ENCODE peak calls at places on chromosome 12, in six cellular contexts. One of them, this sample, is unnamed.

GRCh38 chr12:95191060-95191696 is 26.1 kb downstream of the FGD6 start:
- DNase-seq in nephron progenitor cell: no peak
- DNase-seq in brain microvascular endothelial cell: no peak
- DNase-seq in CD4-positive, alpha-beta T cell: no peak
- DNase-seq in ovary: no peak
- DNase-seq in PC-3: no peak
- DNase-seq in this sample: no peak

GRCh38 chr12:46752396-46752795 is 73.4 kb downstream of the SLC38A4 start:
- DNase-seq in nephron progenitor cell: no peak
- DNase-seq in brain microvascular endothelial cell: no peak
- DNase-seq in CD4-positive, alpha-beta T cell: no peak
- DNase-seq in ovary: no peak
- DNase-seq in PC-3: peak; percentile 76
- DNase-seq in this sample: no peak

GRCh38 chr12:14948672-14949071 is 10.3 kb upstream of the ERP27 start:
- DNase-seq in nephron progenitor cell: no peak
- DNase-seq in brain microvascular endothelial cell: peak; percentile 84
- DNase-seq in CD4-positive, alpha-beta T cell: peak; percentile 38
- DNase-seq in ovary: no peak
- DNase-seq in PC-3: peak; percentile 13
- DNase-seq in this sample: peak; percentile 62

GRCh38 chr12:67434653-67435375 is 165.7 kb downstream of the CAND1 start:
- DNase-seq in nephron progenitor cell: no peak
- DNase-seq in brain microvascular endothelial cell: peak; percentile 96
- DNase-seq in CD4-positive, alpha-beta T cell: no peak
- DNase-seq in ovary: no peak
- DNase-seq in PC-3: peak; percentile 92
- DNase-seq in this sample: no peak

GRCh38 chr12:54786081-54786480 is 68.2 kb upstream of the MUCL1 start:
- DNase-seq in nephron progenitor cell: no peak
- DNase-seq in brain microvascular endothelial cell: no peak
- DNase-seq in CD4-positive, alpha-beta T cell: no peak
- DNase-seq in ovary: no peak
- DNase-seq in PC-3: no peak
- DNase-seq in this sample: no peak

GRCh38 chr12:66539451-66539850 is 139.4 kb downstream of the GRIP1 start:
- DNase-seq in nephron progenitor cell: no peak
- DNase-seq in brain microvascular endothelial cell: no peak
- DNase-seq in CD4-positive, alpha-beta T cell: no peak
- DNase-seq in ovary: no peak
- DNase-seq in PC-3: no peak
- DNase-seq in this sample: no peak

GRCh38 chr12:32440120-32440865 is 40.9 kb downstream of the FGD4 start:
- DNase-seq in nephron progenitor cell: no peak
- DNase-seq in brain microvascular endothelial cell: no peak
- DNase-seq in CD4-positive, alpha-beta T cell: no peak
- DNase-seq in ovary: no peak
- DNase-seq in PC-3: no peak
- DNase-seq in this sample: no peak

GRCh38 chr12:2637371-2637770 is 157.4 kb upstream of the FKBP4 start:
- DNase-seq in nephron progenitor cell: no peak
- DNase-seq in brain microvascular endothelial cell: no peak
- DNase-seq in CD4-positive, alpha-beta T cell: no peak
- DNase-seq in ovary: no peak
- DNase-seq in PC-3: no peak
- DNase-seq in this sample: no peak

GRCh38 chr12:85029456-85029855 is 6.6 kb downstream of the TSPAN19 start:
- DNase-seq in nephron progenitor cell: no peak
- DNase-seq in brain microvascular endothelial cell: no peak
- DNase-seq in CD4-positive, alpha-beta T cell: no peak
- DNase-seq in ovary: no peak
- DNase-seq in PC-3: peak; percentile 71
- DNase-seq in this sample: peak; percentile 7

GRCh38 chr12:122894173-122895121 is 1.5 kb downstream of the VPS37B start:
- DNase-seq in nephron progenitor cell: no peak
- DNase-seq in brain microvascular endothelial cell: no peak
- DNase-seq in CD4-positive, alpha-beta T cell: no peak
- DNase-seq in ovary: no peak
- DNase-seq in PC-3: peak; percentile 49
- DNase-seq in this sample: no peak

GRCh38 chr12:68610435-68611093 is at the start of gene RAP1B:
- DNase-seq in nephron progenitor cell: peak; percentile 84
- DNase-seq in brain microvascular endothelial cell: peak; percentile 81
- DNase-seq in CD4-positive, alpha-beta T cell: peak; percentile 88
- DNase-seq in ovary: peak; percentile 92
- DNase-seq in PC-3: peak; percentile 92
- DNase-seq in this sample: peak; percentile 96

GRCh38 chr12:116675339-116676107 is 62.3 kb downstream of the SPRING1 start:
- DNase-seq in nephron progenitor cell: no peak
- DNase-seq in brain microvascular endothelial cell: no peak
- DNase-seq in CD4-positive, alpha-beta T cell: no peak
- DNase-seq in ovary: no peak
- DNase-seq in PC-3: no peak
- DNase-seq in this sample: no peak

GRCh38 chr12:38956337-38956736 is 50.9 kb upstream of the CPNE8 start:
- DNase-seq in nephron progenitor cell: no peak
- DNase-seq in brain microvascular endothelial cell: no peak
- DNase-seq in CD4-positive, alpha-beta T cell: no peak
- DNase-seq in ovary: no peak
- DNase-seq in PC-3: peak; percentile 70
- DNase-seq in this sample: no peak

GRCh38 chr12:127145929-127146789 is 1120.8 kb upstream of the TMEM132C start:
- DNase-seq in nephron progenitor cell: no peak
- DNase-seq in brain microvascular endothelial cell: peak; percentile 52
- DNase-seq in CD4-positive, alpha-beta T cell: peak; percentile 65
- DNase-seq in ovary: peak; percentile 87
- DNase-seq in PC-3: no peak
- DNase-seq in this sample: no peak

GRCh38 chr12:40446385-40446784 is 221.6 kb downstream of the LRRK2 start:
- DNase-seq in nephron progenitor cell: no peak
- DNase-seq in brain microvascular endothelial cell: no peak
- DNase-seq in CD4-positive, alpha-beta T cell: no peak
- DNase-seq in ovary: no peak
- DNase-seq in PC-3: peak; percentile 42
- DNase-seq in this sample: peak; percentile 30

GRCh38 chr12:132512197-132513069 is 22.5 kb downstream of the FBRSL1 start:
- DNase-seq in nephron progenitor cell: no peak
- DNase-seq in brain microvascular endothelial cell: no peak
- DNase-seq in CD4-positive, alpha-beta T cell: no peak
- DNase-seq in ovary: no peak
- DNase-seq in PC-3: no peak
- DNase-seq in this sample: no peak

GRCh38 chr12:80033457-80033856 is 65.9 kb upstream of the OTOGL start:
- DNase-seq in nephron progenitor cell: no peak
- DNase-seq in brain microvascular endothelial cell: peak; percentile 81
- DNase-seq in CD4-positive, alpha-beta T cell: no peak
- DNase-seq in ovary: no peak
- DNase-seq in PC-3: peak; percentile 89
- DNase-seq in this sample: no peak

GRCh38 chr12:107373238-107373809 is 280.0 kb upstream of the CRY1 start:
- DNase-seq in nephron progenitor cell: no peak
- DNase-seq in brain microvascular endothelial cell: no peak
- DNase-seq in CD4-positive, alpha-beta T cell: no peak
- DNase-seq in ovary: no peak
- DNase-seq in PC-3: no peak
- DNase-seq in this sample: no peak

GRCh38 chr12:107369679-107370078 is 276.3 kb upstream of the CRY1 start:
- DNase-seq in nephron progenitor cell: no peak
- DNase-seq in brain microvascular endothelial cell: no peak
- DNase-seq in CD4-positive, alpha-beta T cell: no peak
- DNase-seq in ovary: no peak
- DNase-seq in PC-3: no peak
- DNase-seq in this sample: no peak

GRCh38 chr12:107375231-107375630 is 281.9 kb upstream of the CRY1 start:
- DNase-seq in nephron progenitor cell: no peak
- DNase-seq in brain microvascular endothelial cell: no peak
- DNase-seq in CD4-positive, alpha-beta T cell: no peak
- DNase-seq in ovary: no peak
- DNase-seq in PC-3: no peak
- DNase-seq in this sample: no peak

GRCh38 chr12:107374136-107374535 is 280.8 kb upstream of the CRY1 start:
- DNase-seq in nephron progenitor cell: no peak
- DNase-seq in brain microvascular endothelial cell: no peak
- DNase-seq in CD4-positive, alpha-beta T cell: no peak
- DNase-seq in ovary: no peak
- DNase-seq in PC-3: no peak
- DNase-seq in this sample: no peak

DNA sequence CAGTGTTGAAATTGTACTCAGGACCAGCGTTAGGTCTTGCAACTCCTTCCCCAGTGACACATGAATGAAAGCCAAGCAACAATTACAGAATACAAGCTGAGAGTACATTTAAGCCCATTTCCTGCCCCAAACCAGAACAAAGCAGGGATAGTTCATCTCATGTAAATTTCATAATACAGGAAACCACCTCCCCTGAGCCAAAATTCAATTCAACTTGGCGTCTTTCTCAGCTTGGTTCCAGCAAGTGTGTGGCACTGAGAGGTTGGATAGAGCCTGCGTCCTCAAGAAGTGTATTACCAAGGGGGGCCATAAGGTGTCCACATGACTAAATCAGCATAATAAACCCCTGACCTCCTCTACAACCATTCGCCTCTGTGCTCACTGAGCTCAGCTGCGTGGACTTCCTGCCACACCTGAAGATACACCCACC is 278.9 kb upstream of the CRY1 start:
- DNase-seq in nephron progenitor cell: no peak
- DNase-seq in brain microvascular endothelial cell: no peak
- DNase-seq in CD4-positive, alpha-beta T cell: no peak
- DNase-seq in ovary: no peak
- DNase-seq in PC-3: no peak
- DNase-seq in this sample: no peak
- TF ChIP-seq CTCF in nephron progenitor cell: no peak
- TF ChIP-seq CTCF in brain microvascular endothelial cell: no peak
- TF ChIP-seq CTCF in CD4-positive, alpha-beta T cell: no peak
- TF ChIP-seq CTCF in ovary: no peak
- TF ChIP-seq CTCF in PC-3: no peak
- TF ChIP-seq CTCF in this sample: no peak

GRCh38 chr12:88578821-88579518 is 1.3 kb downstream of the KITLG start:
- DNase-seq in nephron progenitor cell: peak; percentile 33
- DNase-seq in brain microvascular endothelial cell: peak; percentile 11
- DNase-seq in CD4-positive, alpha-beta T cell: no peak
- DNase-seq in ovary: peak; percentile 16
- DNase-seq in PC-3: peak; percentile 57
- DNase-seq in this sample: peak; percentile 12
- TF ChIP-seq CTCF in nephron progenitor cell: peak; percentile 43
- TF ChIP-seq CTCF in brain microvascular endothelial cell: peak; percentile 63
- TF ChIP-seq CTCF in CD4-positive, alpha-beta T cell: no peak
- TF ChIP-seq CTCF in ovary: no peak
- TF ChIP-seq CTCF in PC-3: peak; percentile 56
- TF ChIP-seq CTCF in this sample: no peak

GRCh38 chr12:115457798-115458197 is 773.8 kb upstream of the TBX3 start:
- DNase-seq in nephron progenitor cell: no peak
- DNase-seq in brain microvascular endothelial cell: no peak
- DNase-seq in CD4-positive, alpha-beta T cell: no peak
- DNase-seq in ovary: no peak
- DNase-seq in PC-3: no peak
- DNase-seq in this sample: no peak

GRCh38 chr12:115455268-115455681 is 771.3 kb upstream of the TBX3 start:
- DNase-seq in nephron progenitor cell: no peak
- DNase-seq in brain microvascular endothelial cell: no peak
- DNase-seq in CD4-positive, alpha-beta T cell: no peak
- DNase-seq in ovary: no peak
- DNase-seq in PC-3: no peak
- DNase-seq in this sample: no peak

GRCh38 chr12:115461401-115461800 is 777.4 kb upstream of the TBX3 start:
- DNase-seq in nephron progenitor cell: no peak
- DNase-seq in brain microvascular endothelial cell: no peak
- DNase-seq in CD4-positive, alpha-beta T cell: no peak
- DNase-seq in ovary: no peak
- DNase-seq in PC-3: no peak
- DNase-seq in this sample: no peak

GRCh38 chr12:115452751-115453281 is 768.8 kb upstream of the TBX3 start:
- DNase-seq in nephron progenitor cell: no peak
- DNase-seq in brain microvascular endothelial cell: no peak
- DNase-seq in CD4-positive, alpha-beta T cell: no peak
- DNase-seq in ovary: no peak
- DNase-seq in PC-3: no peak
- DNase-seq in this sample: no peak

DNA sequence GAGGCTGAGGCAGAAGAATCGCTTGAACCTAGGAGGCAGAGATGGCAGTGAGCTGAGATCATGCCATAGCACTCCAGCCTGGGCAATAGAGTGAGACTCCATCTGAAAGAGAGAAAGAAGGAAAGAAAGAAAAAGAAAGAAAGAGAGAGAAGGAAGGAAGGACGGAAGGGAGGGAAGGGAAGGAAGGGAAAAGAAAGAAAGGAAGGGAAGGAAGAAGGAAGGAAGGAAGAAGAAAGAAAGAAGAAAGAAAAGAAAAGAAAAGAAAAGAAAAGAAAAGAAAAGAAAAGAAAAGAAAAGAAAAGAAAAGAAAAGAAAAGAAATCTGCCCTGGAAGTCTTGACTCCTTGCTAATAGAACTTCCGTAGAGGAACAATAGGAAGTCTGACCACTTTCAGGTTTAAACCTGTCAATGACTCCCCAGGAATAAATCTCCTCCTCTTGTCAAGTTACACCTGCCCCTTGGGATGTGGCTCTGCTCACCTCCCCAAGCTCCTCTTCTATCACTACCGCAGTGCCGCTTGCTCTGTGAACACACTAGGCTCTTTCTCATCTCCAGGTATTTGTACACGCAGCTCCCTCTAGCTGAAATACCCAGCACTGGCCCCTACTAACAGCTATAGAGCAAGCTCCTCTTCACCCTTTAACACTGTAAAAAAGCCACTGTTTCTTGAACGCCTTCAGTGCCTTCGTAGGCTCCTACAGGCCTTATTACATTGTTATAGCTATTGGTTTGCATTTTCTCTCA is 773.1 kb upstream of the TBX3 start:
- DNase-seq in nephron progenitor cell: peak; percentile 19
- DNase-seq in brain microvascular endothelial cell: no peak
- DNase-seq in CD4-positive, alpha-beta T cell: no peak
- DNase-seq in ovary: no peak
- DNase-seq in PC-3: peak; percentile 30
- DNase-seq in this sample: no peak
- TF ChIP-seq CTCF in nephron progenitor cell: peak; percentile 30
- TF ChIP-seq CTCF in brain microvascular endothelial cell: peak; percentile 29
- TF ChIP-seq CTCF in CD4-positive, alpha-beta T cell: no peak
- TF ChIP-seq CTCF in ovary: no peak
- TF ChIP-seq CTCF in PC-3: peak; percentile 50
- TF ChIP-seq CTCF in this sample: peak; percentile 14

GRCh38 chr12:113918306-113918705 is 47.8 kb downstream of the RBM19 start:
- DNase-seq in nephron progenitor cell: no peak
- DNase-seq in brain microvascular endothelial cell: no peak
- DNase-seq in CD4-positive, alpha-beta T cell: no peak
- DNase-seq in ovary: no peak
- DNase-seq in PC-3: no peak
- DNase-seq in this sample: no peak

GRCh38 chr12:113914806-113915205 is 51.3 kb downstream of the RBM19 start:
- DNase-seq in nephron progenitor cell: no peak
- DNase-seq in brain microvascular endothelial cell: no peak
- DNase-seq in CD4-positive, alpha-beta T cell: no peak
- DNase-seq in ovary: no peak
- DNase-seq in PC-3: no peak
- DNase-seq in this sample: no peak

GRCh38 chr12:113919791-113920190 is 46.3 kb downstream of the RBM19 start:
- DNase-seq in nephron progenitor cell: no peak
- DNase-seq in brain microvascular endothelial cell: no peak
- DNase-seq in CD4-positive, alpha-beta T cell: no peak
- DNase-seq in ovary: no peak
- DNase-seq in PC-3: no peak
- DNase-seq in this sample: no peak

GRCh38 chr12:113914176-113914575 is 51.9 kb downstream of the RBM19 start:
- DNase-seq in nephron progenitor cell: no peak
- DNase-seq in brain microvascular endothelial cell: no peak
- DNase-seq in CD4-positive, alpha-beta T cell: no peak
- DNase-seq in ovary: no peak
- DNase-seq in PC-3: no peak
- DNase-seq in this sample: no peak

GRCh38 chr12:113917393-113917792 is 48.7 kb downstream of the RBM19 start:
- DNase-seq in nephron progenitor cell: no peak
- DNase-seq in brain microvascular endothelial cell: no peak
- DNase-seq in CD4-positive, alpha-beta T cell: no peak
- DNase-seq in ovary: no peak
- DNase-seq in PC-3: no peak
- DNase-seq in this sample: no peak
- TF ChIP-seq CTCF in nephron progenitor cell: no peak
- TF ChIP-seq CTCF in brain microvascular endothelial cell: no peak
- TF ChIP-seq CTCF in CD4-positive, alpha-beta T cell: no peak
- TF ChIP-seq CTCF in ovary: no peak
- TF ChIP-seq CTCF in PC-3: no peak
- TF ChIP-seq CTCF in this sample: no peak

This sample was measured in GM13977.